ENCODE peak calls at places on chromosomes 3 and 15, in four cellular contexts. M, B, W and A are unnamed samples.

GRCh38 chr3:12178091-12178820 is 19.5 kb upstream of the TIMP4 start:
- DNase-seq in M (no peak), B (no peak), W (peak), A (no peak)

GRCh38 chr3:133040696-133041523 is 2.7 kb downstream of the TMEM108 start:
- DNase-seq in M (peak), B (peak), W (peak), A (peak)

GRCh38 chr15:78306176-78306774 is 6.9 kb upstream of the SKIC8 start:
- DNase-seq in M (no peak), B (no peak), W (peak), A (no peak)

GRCh38 chr3:126024049-126024854 is 55.3 kb downstream of the ROPN1B start:
- DNase-seq in M (no peak), B (no peak), W (no peak), A (no peak)

GRCh38 chr3:159170436-159171003 is 368.7 kb downstream of the MFSD1 start:
- DNase-seq in M (no peak), B (no peak), W (no peak), A (no peak)

GRCh38 chr15:74202461-74203401 is at the start of gene STRA6:
- DNase-seq in M (no peak), B (peak), W (no peak), A (no peak)

GRCh38 chr3:10447527-10448260 is 57.7 kb downstream of the ATP2B2 start:
- DNase-seq in M (no peak), B (no peak), W (no peak), A (no peak)

GRCh38 chr3:161413127-161413854 is 42.0 kb upstream of the SPTSSB start:
- DNase-seq in M (no peak), B (no peak), W (peak), A (no peak)

GRCh38 chr15:78976691-78977090 is 31.8 kb upstream of the CTSH start:
- DNase-seq in M (no peak), B (no peak), W (no peak), A (no peak)

GRCh38 chr3:52385157-52385556 is 59.7 kb downstream of the SEMA3G start:
- DNase-seq in M (peak), B (peak), W (no peak), A (peak)